ENCODE peak calls at places on chromosomes 13 and 19, in six cellular contexts. S is tibial artery, T is thoracic aorta, C is NCI-H1436, Q is breast epithelium, H is heart left ventricle. R is an unnamed sample.
A peak's percentile ranks its signal among the peaks of the same experiment; 100 is the strongest.

GRCh38 chr13:52779028-52779612 is 39.5 kb upstream of the CNMD start:
- DNase-seq in S (no peak), T (no peak), C (no peak), Q (no peak), H (no peak), R (no peak)

GRCh38 chr13:54676526-54677113 is 1648.0 kb downstream of the OLFM4 start:
- DNase-seq in S (no peak), T (no peak), C (no peak), Q (no peak), H (no peak), R (no peak)

GRCh38 chr13:102452831-102453230 is 51.0 kb upstream of the FGF14 start:
- DNase-seq in S (no peak), T (no peak), C (no peak), Q (no peak), H (no peak), R (no peak)

GRCh38 chr19:40398417-40399056 is 8.6 kb upstream of the HIPK4 start:
- DNase-seq in S (no peak), T (no peak), C (no peak), Q (peak; percentile 82), H (no peak), R (no peak)

GRCh38 chr13:56515441-56515840 is 625.3 kb upstream of the PRR20A start:
- DNase-seq in S (no peak), T (no peak), C (no peak), Q (no peak), H (no peak), R (no peak)

GRCh38 chr13:48251616-48252081 is 18.6 kb downstream of the ITM2B start:
- DNase-seq in S (no peak), T (no peak), C (no peak), Q (no peak), H (no peak), R (no peak)

GRCh38 chr13:57633950-57634828 is 2.6 kb downstream of the PCDH17 start:
- DNase-seq in S (peak; percentile 65), T (no peak), C (no peak), Q (no peak), H (peak; percentile 24), R (no peak)

GRCh38 chr13:39916330-39916729 is 260.9 kb downstream of the COG6 start:
- DNase-seq in S (no peak), T (no peak), C (no peak), Q (no peak), H (no peak), R (no peak)

GRCh38 chr19:30167976-30168635 is 204.1 kb upstream of the ZNF536 start:
- DNase-seq in S (no peak), T (no peak), C (no peak), Q (no peak), H (no peak), R (no peak)

GRCh38 chr19:24141612-24142011 is 54.6 kb downstream of the ZNF254 start:
- DNase-seq in S (no peak), T (no peak), C (no peak), Q (no peak), H (no peak), R (no peak)

GRCh38 chr19:313988-314815 is 23.0 kb upstream of the PLPP2 start:
- DNase-seq in S (peak; percentile 52), T (no peak), C (no peak), Q (no peak), H (no peak), R (no peak)

GRCh38 chr13:29946093-29946492 is 95.7 kb upstream of the UBL3 start:
- DNase-seq in S (no peak), T (no peak), C (no peak), Q (no peak), H (no peak), R (no peak)

GRCh38 chr13:93460005-93460404 is 233.4 kb downstream of the GPC6 start:
- DNase-seq in S (no peak), T (no peak), C (no peak), Q (no peak), H (no peak), R (no peak)

GRCh38 chr19:44076325-44076724 is 4.4 kb downstream of the ZNF284 start:
- DNase-seq in S (no peak), T (no peak), C (no peak), Q (no peak), H (no peak), R (no peak)